ENCODE peak calls at places on chromosomes 13 and 19, in seven cellular contexts. G, H, Z, U, F, N and D are unnamed samples.

GRCh38 chr19:49497047-49497789 is 984 bp downstream of the RPS11 start:
- DNase-seq in H (no peak), U (peak; percentile 88), N (peak; percentile 47), Z (peak; percentile 88), F (no peak), G (peak; percentile 72), D (peak; percentile 77)

GRCh38 chr19:4199699-4200293 is 17.3 kb downstream of the ANKRD24 start:
- DNase-seq in U (no peak), N (no peak), Z (no peak), F (no peak), H (no peak), G (no peak), D (no peak)

GRCh38 chr13:35785563-35786327 is 309.3 kb upstream of the MAB21L1 start:
- DNase-seq in G (no peak), Z (no peak), F (no peak), N (no peak), U (no peak), H (no peak), D (no peak)

GRCh38 chr13:44306401-44307192 is 67.0 kb upstream of the SERP2 start:
- DNase-seq in F (peak; percentile 86), H (peak; percentile 17), Z (peak; percentile 66), U (peak; percentile 62), N (no peak), G (no peak), D (peak; percentile 68)

GRCh38 chr13:51154029-51154555 is 43.0 kb upstream of the C13orf42 start:
- DNase-seq in U (no peak), H (no peak), N (no peak), F (no peak), Z (no peak), G (no peak), D (peak; percentile 42)

GRCh38 chr13:44142911-44143665 is 230.5 kb upstream of the SERP2 start:
- DNase-seq in N (no peak), Z (no peak), F (no peak), H (no peak), U (no peak), G (no peak), D (no peak)

GRCh38 chr19:46925548-46925950 is 64.8 kb downstream of the ARHGAP35 start:
- DNase-seq in G (no peak), N (no peak), Z (no peak), H (no peak), F (no peak), U (no peak), D (no peak)

GRCh38 chr13:98813993-98814392 is 61.5 kb upstream of the SLC15A1 start:
- DNase-seq in Z (no peak), H (no peak), N (no peak), F (no peak), U (no peak), G (no peak), D (no peak)

GRCh38 chr13:85608255-85608829 is 190.9 kb downstream of the SLITRK6 start:
- DNase-seq in N (no peak), G (no peak), F (no peak), Z (no peak), U (no peak), H (no peak), D (no peak)

GRCh38 chr13:58018020-58018419 is 386.5 kb downstream of the PCDH17 start:
- DNase-seq in Z (no peak), U (no peak), F (no peak), G (no peak), H (no peak), N (peak; percentile 16), D (no peak)

GRCh38 chr13:99703908-99704307 is 202.6 kb downstream of the TM9SF2 start:
- DNase-seq in G (no peak), H (no peak), U (no peak), F (no peak), N (no peak), Z (no peak), D (no peak)

GRCh38 chr13:40485611-40486517 is 180.6 kb downstream of the FOXO1 start:
- DNase-seq in U (no peak), H (no peak), N (no peak), Z (no peak), G (no peak), F (no peak), D (no peak)

GRCh38 chr19:52690395-52691214 is 44.2 kb downstream of the ZNF611 start:
- DNase-seq in H (peak; percentile 87), F (peak; percentile 97), N (peak; percentile 97), Z (peak; percentile 97), G (peak; percentile 96), U (peak; percentile 97), D (peak; percentile 93)

GRCh38 chr13:45149964-45150363 is 29.7 kb downstream of the GTF2F2 start:
- DNase-seq in Z (no peak), H (no peak), F (no peak), G (no peak), U (no peak), N (no peak), D (no peak)

DNA sequence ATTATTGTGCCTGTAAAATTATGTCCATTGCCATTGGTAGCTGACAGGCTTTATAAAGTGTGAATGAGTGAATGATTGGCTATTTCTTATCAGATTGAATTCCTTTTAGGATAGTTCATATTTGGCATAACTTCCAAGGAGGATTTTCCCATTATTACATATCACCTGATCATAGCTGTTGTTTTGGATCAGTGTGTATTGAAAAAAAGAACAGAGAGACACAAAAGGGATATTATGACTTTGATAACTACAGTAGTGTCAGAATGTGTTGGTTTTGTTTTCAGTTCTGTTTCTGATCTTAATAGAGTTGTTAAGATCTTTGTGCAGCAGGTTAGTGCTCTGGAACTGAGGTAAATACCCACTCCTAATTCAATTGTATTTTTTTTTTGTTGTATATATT is 103.8 kb downstream of the LRCH1 start:
- DNase-seq in Z (no peak), G (no peak), U (no peak), H (no peak), N (no peak), F (no peak), D (no peak)
- H3K27ac ChIP-seq in Z (no peak overlapping the region), G (no peak overlapping the region), U (no peak overlapping the region), H (no peak overlapping the region), N (no peak overlapping the region), F (peak overlapping the region; percentile 83), D (no peak overlapping the region)

GRCh38 chr13:43057653-43058317 is 34.4 kb downstream of the DNAJC15 start:
- DNase-seq in U (no peak), H (no peak), Z (no peak), N (no peak), F (no peak), G (no peak), D (no peak)
- H3K4me3 ChIP-seq in U (no peak overlapping the region), H (no peak overlapping the region), Z (no peak overlapping the region), N (no peak overlapping the region), F (no peak overlapping the region), G (no peak overlapping the region), D (no peak overlapping the region)

DNA sequence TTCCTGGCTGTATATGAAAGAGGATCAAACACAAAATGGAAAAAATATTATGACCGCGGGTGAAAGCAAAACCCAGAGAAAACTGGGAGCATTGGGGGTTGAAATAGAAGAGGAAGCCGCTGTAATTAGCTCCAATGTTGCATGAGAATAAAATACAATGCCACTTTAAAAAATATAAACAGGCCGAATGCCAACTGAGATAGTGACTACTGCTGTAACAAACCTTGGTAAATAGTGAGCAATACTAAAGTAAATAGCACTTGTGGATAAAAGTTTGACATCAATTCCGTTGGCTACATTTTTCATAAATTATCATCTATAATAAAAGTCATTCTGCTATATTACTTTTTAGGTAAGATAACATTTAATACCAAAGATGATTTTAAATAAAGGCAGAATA is 395.8 kb upstream of the MIR17HG start:
- DNase-seq in N (no peak), F (no peak), G (no peak), U (no peak), Z (no peak), H (no peak), D (no peak)
- H3K27ac ChIP-seq in N (no peak overlapping the region), F (no peak overlapping the region), G (no peak overlapping the region), U (no peak overlapping the region), Z (no peak overlapping the region), H (no peak overlapping the region), D (no peak overlapping the region)

GRCh38 chr13:106155411-106155810 is 380.1 kb downstream of the EFNB2 start:
- DNase-seq in U (no peak), N (no peak), F (no peak), Z (no peak), G (no peak), H (no peak), D (no peak)
- H3K4me3 ChIP-seq in U (no peak overlapping the region), N (no peak overlapping the region), F (no peak overlapping the region), Z (no peak overlapping the region), G (no peak overlapping the region), H (no peak overlapping the region), D (no peak overlapping the region)

DNA sequence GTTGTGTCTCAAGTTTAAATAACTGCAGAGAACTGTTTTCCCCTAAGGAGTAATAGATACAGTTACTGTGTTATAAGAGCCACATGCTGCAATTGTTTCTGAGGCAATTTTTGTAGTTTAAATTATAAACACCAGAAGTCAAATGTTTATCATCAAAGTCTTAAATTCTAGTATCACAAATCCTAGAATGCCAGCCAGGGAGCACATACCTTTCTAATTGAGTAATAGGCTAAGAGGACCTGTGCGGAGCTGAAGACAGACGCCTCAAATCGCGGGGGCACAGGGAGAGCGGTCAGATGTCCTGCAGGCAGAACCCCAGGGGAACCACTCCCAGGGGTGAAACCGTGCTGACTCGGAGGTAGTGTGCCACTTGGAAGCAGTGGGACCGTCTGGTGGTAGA is 65.2 kb upstream of the TNFRSF19 start:
- DNase-seq in H (no peak), N (no peak), U (no peak), Z (no peak), G (no peak), F (no peak), D (no peak)
- H3K27ac ChIP-seq in H (no peak overlapping the region), N (no peak overlapping the region), U (no peak overlapping the region), Z (no peak overlapping the region), G (no peak overlapping the region), F (no peak overlapping the region), D (no peak overlapping the region)

DNA sequence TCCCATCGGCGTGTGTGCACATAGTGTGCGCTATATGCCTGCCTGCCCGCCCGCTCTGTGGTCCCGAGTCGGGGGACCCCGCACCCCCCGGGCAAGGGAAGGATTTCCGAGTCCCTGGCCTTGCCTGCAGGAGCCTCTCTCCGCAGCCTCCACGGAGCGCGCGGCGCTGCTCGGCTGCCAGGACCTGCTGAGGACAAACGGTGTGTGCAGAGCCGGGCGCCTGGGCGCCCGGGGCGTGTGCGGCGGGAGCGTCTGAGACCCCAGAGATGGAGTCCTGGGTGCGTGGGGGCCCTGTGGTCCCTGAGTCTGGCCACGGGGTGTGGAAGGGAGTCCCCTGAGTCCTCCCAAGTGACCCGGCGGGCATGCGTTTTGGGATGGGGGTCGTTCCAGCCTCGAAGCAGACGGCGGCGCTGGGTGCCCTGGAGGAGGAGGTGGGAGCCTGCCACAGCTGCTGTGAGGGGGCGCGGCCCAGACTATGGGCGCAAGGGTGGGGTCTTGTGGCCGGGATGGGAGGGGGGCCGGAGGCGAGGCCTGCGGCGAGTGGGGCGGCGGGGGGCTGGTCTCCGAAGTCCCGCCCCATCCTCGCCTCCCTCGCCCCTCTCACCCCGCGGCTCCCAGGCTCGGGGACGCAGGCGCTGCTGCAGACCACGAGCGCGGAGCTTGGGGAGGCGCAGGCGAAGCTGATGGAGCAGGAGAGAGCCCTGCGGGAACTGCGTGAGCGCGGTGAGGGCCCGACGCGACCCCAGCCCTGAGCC is 25.3 kb downstream of the CLEC4M start:
- DNase-seq in H (no peak), N (no peak), F (no peak), G (no peak), U (no peak), Z (no peak), D (no peak)
- H3K4me3 ChIP-seq in H (no peak overlapping the region), N (no peak overlapping the region), F (no peak overlapping the region), G (peak overlapping the region; percentile 36), U (no peak overlapping the region), Z (peak overlapping the region; percentile 30), D (peak overlapping the region; percentile 15)